ENCODE peak calls at places on chromosomes 12 and 14, in seven cellular contexts. T is Panc1; U is GM12864; W is activated CD8-positive, alpha-beta T cell treated with anti-CD3 and anti-CD28 coated beads for 36 hours; D is AG04450; P is H9; Q is CD4-positive, alpha-beta T cell. H is an unnamed sample.

GRCh38 chr12:90152897-90153624 is 444.4 kb upstream of the ATP2B1 start:
- DNase-seq in D (no peak), Q (no peak), W (no peak), T (no peak), U (no peak), P (peak; percentile 50), H (no peak)

GRCh38 chr14:68444449-68445168 is 348.3 kb downstream of the ZFP36L1 start:
- DNase-seq in D (no peak), W (no peak), Q (no peak), U (no peak), T (no peak), P (no peak), H (no peak)

GRCh38 chr12:89351489-89352241 is 636 bp downstream of the DUSP6 start:
- DNase-seq in P (no peak), T (no peak), W (peak; percentile 50), Q (peak; percentile 33), U (no peak), D (no peak), H (peak; percentile 47)

GRCh38 chr14:100911665-100912316 is 8.3 kb upstream of the RTL1 start:
- DNase-seq in T (no peak), U (no peak), D (no peak), P (no peak), Q (no peak), W (no peak), H (no peak)

GRCh38 chr14:91129261-91129660 is 15.4 kb downstream of the DGLUCY start:
- DNase-seq in W (no peak), P (no peak), T (no peak), U (no peak), Q (no peak), D (no peak), H (no peak)

GRCh38 chr14:103597623-103598372 is 31.2 kb upstream of the KLC1 start:
- DNase-seq in W (peak; percentile 13), D (peak; percentile 78), U (no peak), T (no peak), P (no peak), Q (no peak), H (no peak)

GRCh38 chr12:100141998-100142850 is 450 bp downstream of the BLTP3B start:
- DNase-seq in W (peak; percentile 64), T (no peak), D (no peak), P (peak; percentile 55), U (no peak), Q (peak; percentile 10), H (peak; percentile 41)

GRCh38 chr12:10069099-10069498 is 29.7 kb downstream of the CLEC1A start:
- DNase-seq in W (no peak), T (no peak), Q (no peak), P (no peak), D (no peak), U (no peak), H (no peak)

GRCh38 chr14:55221968-55222367 is 30.6 kb upstream of the DLGAP5 start:
- DNase-seq in Q (no peak), U (no peak), T (no peak), P (no peak), W (no peak), D (no peak), H (no peak)

GRCh38 chr12:122399592-122400373 is 22.7 kb downstream of the CLIP1 start:
- DNase-seq in U (peak; percentile 75), P (peak; percentile 85), W (peak; percentile 69), D (peak; percentile 75), T (peak; percentile 80), Q (peak; percentile 41), H (peak; percentile 74)

GRCh38 chr12:27516625-27517024 is 7.4 kb upstream of the PPFIBP1 start:
- DNase-seq in T (no peak), Q (no peak), D (no peak), P (no peak), W (no peak), U (no peak), H (no peak)

GRCh38 chr14:77347746-77348145 is 26.9 kb downstream of the GSTZ1 start:
- DNase-seq in D (no peak), P (no peak), Q (no peak), T (no peak), W (no peak), U (no peak), H (no peak)

GRCh38 chr14:64438181-64438839 is 27.0 kb upstream of the AKAP5 start:
- DNase-seq in U (no peak), W (no peak), D (peak; percentile 41), T (no peak), Q (no peak), P (no peak), H (no peak)

GRCh38 chr14:64501326-64502171 is 2.1 kb downstream of the ZBTB25 start:
- DNase-seq in U (no peak), P (no peak), W (no peak), D (no peak), T (no peak), Q (no peak), H (no peak)

GRCh38 chr14:46344327-46344937 is 307.1 kb downstream of the RPL10L start:
- DNase-seq in D (no peak), U (no peak), P (peak; percentile 34), W (peak; percentile 1), T (peak; percentile 13), Q (no peak), H (peak; percentile 4)

GRCh38 chr12:106091421-106091820 is 47.3 kb downstream of the NUAK1 start:
- DNase-seq in T (no peak), Q (no peak), P (no peak), U (no peak), W (no peak), D (no peak), H (no peak)

GRCh38 chr14:30799933-30800332 is 74.4 kb upstream of the COCH start:
- DNase-seq in U (no peak), T (no peak), D (no peak), Q (no peak), P (no peak), W (no peak), H (no peak)

GRCh38 chr12:120247621-120248030 is 17.9 kb downstream of the PXN start:
- DNase-seq in T (no peak), W (no peak), U (no peak), Q (no peak), P (no peak), D (no peak), H (no peak)

GRCh38 chr12:99029502-99030271 is 384.6 kb downstream of the APAF1 start:
- DNase-seq in T (no peak), D (no peak), U (no peak), Q (no peak), P (no peak), W (no peak), H (no peak)

GRCh38 chr14:92389598-92390126 is 66.7 kb downstream of the SLC24A4 start:
- DNase-seq in D (no peak), T (no peak), P (no peak), W (no peak), Q (no peak), U (no peak), H (no peak)

GRCh38 chr14:68247867-68248266 is 428.3 kb downstream of the RAD51B start:
- DNase-seq in P (no peak), U (no peak), D (no peak), Q (no peak), W (no peak), T (no peak), H (no peak)

DNA sequence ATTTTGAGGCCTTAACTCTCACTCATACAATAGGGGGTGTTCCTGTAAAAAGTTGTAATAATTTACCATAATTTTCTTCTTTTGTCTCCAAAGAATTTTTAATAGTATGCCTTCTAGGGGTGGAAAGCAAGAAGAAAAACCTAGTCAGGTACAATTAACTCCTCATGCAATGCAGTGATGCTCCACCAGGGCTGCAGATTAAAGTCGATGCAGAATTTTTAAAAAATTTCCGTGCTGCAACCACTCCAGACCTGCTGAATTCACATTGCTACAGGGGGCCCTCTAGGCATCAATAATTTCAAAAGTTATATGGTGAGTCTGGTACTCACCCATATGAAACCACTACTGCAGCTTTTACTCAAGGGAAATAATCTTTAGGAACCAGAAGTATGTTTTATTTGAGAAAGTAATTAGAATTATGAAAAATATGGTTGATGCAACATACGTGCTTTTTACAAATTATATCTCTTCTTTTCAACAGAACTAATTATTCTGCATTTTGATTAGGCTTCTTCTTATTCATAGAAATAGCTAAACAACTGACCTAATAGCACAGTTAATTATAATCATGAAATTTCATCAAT is 353.2 kb downstream of the BCAT1 start:
- DNase-seq in W (no peak), U (no peak), Q (no peak), P (no peak), T (no peak), D (no peak), H (no peak)
- TF ChIP-seq CTCF in W (no peak), U (peak; percentile 47), Q (no peak), P (peak; percentile 71), T (peak; percentile 63), D (peak; percentile 55), H (no peak)

DNA sequence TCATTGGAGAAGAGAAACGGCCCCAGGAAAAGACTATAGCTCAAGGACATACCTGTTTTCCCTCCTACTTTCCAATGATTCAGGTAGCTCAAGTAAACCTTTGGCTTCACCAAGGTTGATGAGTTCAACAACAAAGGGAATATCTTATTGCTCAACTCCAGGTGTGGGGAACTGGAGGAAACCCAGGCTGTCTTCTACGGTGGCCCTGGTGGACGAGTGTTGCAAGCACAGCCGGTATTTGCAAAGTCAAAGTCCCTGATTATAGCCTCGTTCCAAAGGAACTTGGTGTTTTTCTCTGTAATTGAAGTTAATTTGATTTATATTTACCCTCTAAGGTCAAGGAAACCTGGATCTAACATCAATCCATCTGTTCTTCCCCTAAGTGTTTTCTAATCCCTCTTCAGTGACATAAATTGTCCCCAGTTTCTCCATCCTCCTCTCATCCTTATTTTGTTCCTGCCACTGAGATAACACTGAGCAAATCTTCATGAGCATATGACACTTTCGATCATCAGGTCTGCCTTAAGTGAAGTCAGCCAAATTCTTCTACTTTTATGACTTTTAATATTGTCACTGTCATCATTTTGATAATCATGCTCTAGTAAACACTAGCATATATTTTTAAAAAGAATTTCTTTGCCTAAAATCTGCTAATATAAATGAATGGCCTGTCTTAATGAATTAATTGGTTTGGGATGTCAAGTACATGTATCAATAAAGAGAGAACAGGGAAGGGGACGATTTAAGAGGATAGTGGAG is 174.6 kb upstream of the TBX3 start:
- DNase-seq in Q (no peak), W (no peak), P (peak; percentile 60), U (no peak), D (no peak), T (no peak), H (no peak)
- TF ChIP-seq CTCF in Q (no peak), W (no peak), P (peak; percentile 68), U (no peak), D (no peak), T (peak; percentile 28), H (no peak)

GRCh38 chr12:43551971-43552559 is at the start of gene ADAMTS20:
- DNase-seq in W (no peak), P (peak; percentile 97), Q (no peak), D (no peak), T (no peak), U (no peak), H (no peak)
- TF ChIP-seq CTCF in W (no peak), P (peak; percentile 68), Q (no peak), D (no peak), T (no peak), U (no peak), H (no peak)

DNA sequence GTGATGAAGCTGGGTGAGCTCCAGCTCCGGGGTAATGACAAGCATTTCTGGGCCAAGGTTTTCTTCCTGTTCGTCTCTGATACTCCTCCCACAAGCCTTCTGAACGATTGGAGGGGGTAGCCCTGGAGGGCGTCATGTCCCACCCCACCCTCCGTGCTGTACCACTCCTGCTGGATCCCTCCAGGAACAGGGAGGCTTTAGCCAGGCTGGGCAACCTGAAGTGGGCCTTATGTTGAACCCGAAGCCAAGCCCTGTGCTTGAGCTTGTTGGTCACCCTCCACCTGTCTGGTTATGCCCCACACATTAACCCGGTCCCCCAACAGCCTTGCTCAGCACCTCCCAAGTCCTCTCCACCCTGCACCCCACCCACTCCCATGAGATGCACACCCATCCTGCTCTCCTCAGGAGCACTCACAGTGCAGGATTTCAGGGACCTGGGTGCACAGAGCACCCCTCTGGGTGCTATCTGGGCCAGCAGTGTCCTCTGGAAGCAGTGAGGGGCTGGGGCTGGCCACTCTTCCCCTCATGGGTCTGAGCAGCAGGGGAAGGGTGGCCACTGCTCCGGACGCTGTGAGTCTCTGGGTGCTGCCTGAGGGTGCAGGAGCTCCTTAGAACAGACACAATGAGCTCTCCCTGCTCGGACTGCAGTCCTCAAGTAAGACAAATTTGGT is 6.8 kb upstream of the KRT83 start:
- DNase-seq in U (no peak), W (no peak), T (no peak), D (no peak), Q (no peak), P (no peak), H (no peak)
- TF ChIP-seq CTCF in U (no peak), W (no peak), T (no peak), D (no peak), Q (peak; percentile 17), P (no peak), H (no peak)